ENCODE peak calls at places on chromosome 11, in nine cellular contexts. W is suprapubic skin, T is Panc1, Z is transverse colon, P is GM12891, R is HCT116, I is SK-N-SH, E is H1, V is stomach. M is an unnamed sample.

GRCh38 chr11:44047931-44048431 is at the start of gene ACCSL:
- DNase-seq in T (no peak), W (peak), V (no peak), I (no peak), P (no peak), Z (no peak), E (no peak), R (no peak), M (peak)

GRCh38 chr11:61555051-61555969 is 25.6 kb downstream of the SYT7 start:
- DNase-seq in R (no peak), V (no peak), Z (no peak), E (peak), T (no peak), I (peak), W (no peak), P (no peak), M (peak)

GRCh38 chr11:130585545-130585944 is 137.1 kb downstream of the ADAMTS15 start:
- DNase-seq in I (no peak), W (no peak), R (no peak), E (no peak), P (no peak), T (no peak), V (no peak), Z (no peak), M (no peak)

GRCh38 chr11:36015806-36016205 is 71.9 kb downstream of the LDLRAD3 start:
- DNase-seq in Z (no peak), P (no peak), I (no peak), T (no peak), V (no peak), R (no peak), E (no peak), W (no peak), M (no peak)

GRCh38 chr11:1392111-1392510 is 2.4 kb downstream of the BRSK2 start:
- DNase-seq in P (no peak), R (no peak), V (no peak), W (no peak), Z (no peak), I (peak), E (no peak), T (no peak), M (no peak)

GRCh38 chr11:6249822-6250555 is 9.6 kb upstream of the CCKBR start:
- DNase-seq in Z (peak), I (peak), W (no peak), R (peak), E (no peak), V (peak), T (peak), P (no peak), M (no peak)

GRCh38 chr11:57155838-57156583 is 25.7 kb upstream of the LRRC55 start:
- DNase-seq in R (no peak), Z (no peak), P (no peak), E (peak), W (no peak), T (no peak), I (peak), V (no peak), M (no peak)

GRCh38 chr11:124844664-124845079 is 20.6 kb upstream of the ROBO3 start:
- DNase-seq in W (no peak), T (no peak), I (peak), P (no peak), Z (no peak), V (no peak), E (no peak), R (no peak), M (no peak)

GRCh38 chr11:119403021-119403420 is 20.0 kb downstream of the THY1 start:
- DNase-seq in I (no peak), E (no peak), R (no peak), T (no peak), Z (no peak), V (no peak), P (no peak), W (no peak), M (no peak)

GRCh38 chr11:10651579-10652361 is 41.8 kb downstream of the IRAG1 start:
- DNase-seq in Z (no peak), R (peak), E (no peak), W (peak), P (no peak), T (no peak), I (no peak), V (no peak), M (no peak)

GRCh38 chr11:31414338-31414737 is 44.7 kb downstream of the DNAJC24 start:
- DNase-seq in I (no peak), T (no peak), V (no peak), E (no peak), P (no peak), R (no peak), W (no peak), Z (no peak), M (no peak)

GRCh38 chr11:125451400-125452124 is 44.5 kb downstream of the FEZ1 start:
- DNase-seq in P (no peak), R (no peak), I (peak), T (no peak), W (peak), V (peak), Z (peak), E (peak), M (no peak)

GRCh38 chr11:134043821-134044420 is 25.0 kb upstream of the JAM3 start:
- DNase-seq in P (no peak), I (no peak), V (no peak), E (no peak), Z (no peak), R (no peak), T (no peak), W (no peak), M (no peak)

GRCh38 chr11:47616726-47617416 is 22.7 kb upstream of the C1QTNF4 start:
- DNase-seq in V (no peak), E (no peak), P (no peak), I (no peak), Z (peak), T (peak), R (peak), W (peak), M (no peak)

GRCh38 chr11:111765320-111765983 is 737 bp downstream of the PPP2R1B start:
- DNase-seq in W (peak), V (no peak), T (no peak), P (peak), E (no peak), Z (no peak), R (no peak), I (no peak), M (no peak)

GRCh38 chr11:90204832-90205646 is 17.8 kb downstream of the CHORDC1 start:
- DNase-seq in T (peak), Z (no peak), W (no peak), I (peak), E (no peak), V (no peak), P (no peak), R (peak), M (no peak)

GRCh38 chr11:120590472-120590871 is 78.9 kb downstream of the GRIK4 start:
- DNase-seq in E (no peak), Z (no peak), R (no peak), V (no peak), T (no peak), P (no peak), I (no peak), W (no peak), M (no peak)

GRCh38 chr11:114180301-114181055 is 115.7 kb upstream of the NNMT start:
- DNase-seq in T (no peak), V (peak), R (no peak), W (no peak), I (peak), E (no peak), P (no peak), Z (peak), M (peak)

GRCh38 chr11:107860688-107861087 is 2.1 kb upstream of the SLC35F2 start:
- DNase-seq in R (no peak), E (no peak), Z (no peak), I (peak), T (no peak), W (no peak), P (no peak), V (no peak), M (no peak)

GRCh38 chr11:47007579-47007978 is 71.0 kb downstream of the CSTPP1 start:
- DNase-seq in T (no peak), V (no peak), P (no peak), E (no peak), R (no peak), I (peak), Z (no peak), W (no peak), M (no peak)

GRCh38 chr11:56817661-56818060 is 69.2 kb upstream of the OR9G4 start:
- DNase-seq in P (no peak), T (no peak), V (no peak), R (no peak), E (no peak), Z (peak), I (no peak), W (no peak), M (no peak)

GRCh38 chr11:122140535-122140934 is 24.5 kb upstream of the BLID start:
- DNase-seq in V (no peak), R (no peak), I (no peak), E (no peak), W (no peak), P (no peak), T (no peak), Z (no peak), M (no peak)

GRCh38 chr11:11512929-11513328 is 108.9 kb downstream of the GALNT18 start:
- DNase-seq in V (no peak), I (no peak), R (no peak), P (no peak), T (no peak), Z (no peak), E (no peak), W (no peak), M (no peak)

GRCh38 chr11:120931057-120931779 is 92.7 kb upstream of the TBCEL start:
- DNase-seq in I (no peak), T (no peak), P (no peak), Z (no peak), R (no peak), W (no peak), V (no peak), E (no peak), M (no peak)

GRCh38 chr11:103940542-103940941 is 95.9 kb upstream of the DDI1 start:
- DNase-seq in Z (no peak), P (no peak), W (no peak), V (no peak), R (no peak), T (no peak), I (no peak), E (no peak), M (no peak)

GRCh38 chr11:28621648-28622215 is 513.5 kb downstream of the METTL15 start:
- DNase-seq in W (no peak), T (no peak), P (no peak), E (no peak), Z (no peak), V (peak), R (no peak), I (no peak), M (no peak)

GRCh38 chr11:112481893-112482292 is 221.2 kb upstream of the PLET1 start:
- DNase-seq in V (no peak), T (no peak), W (no peak), R (no peak), I (peak), E (no peak), Z (no peak), P (no peak), M (no peak)

GRCh38 chr11:120305286-120305685 is 19.8 kb upstream of the TLCD5 start:
- DNase-seq in R (no peak), W (no peak), P (no peak), I (no peak), T (no peak), E (no peak), Z (peak), V (peak), M (no peak)

GRCh38 chr11:127506647-127507046 is 506.1 kb upstream of the KIRREL3 start:
- DNase-seq in V (no peak), T (no peak), I (no peak), Z (no peak), R (no peak), W (no peak), P (no peak), E (no peak), M (no peak)

GRCh38 chr11:48064306-48064705 is 83.9 kb downstream of the PTPRJ start:
- DNase-seq in Z (no peak), V (no peak), W (no peak), T (no peak), E (no peak), I (no peak), R (no peak), P (no peak), M (no peak)

DNA sequence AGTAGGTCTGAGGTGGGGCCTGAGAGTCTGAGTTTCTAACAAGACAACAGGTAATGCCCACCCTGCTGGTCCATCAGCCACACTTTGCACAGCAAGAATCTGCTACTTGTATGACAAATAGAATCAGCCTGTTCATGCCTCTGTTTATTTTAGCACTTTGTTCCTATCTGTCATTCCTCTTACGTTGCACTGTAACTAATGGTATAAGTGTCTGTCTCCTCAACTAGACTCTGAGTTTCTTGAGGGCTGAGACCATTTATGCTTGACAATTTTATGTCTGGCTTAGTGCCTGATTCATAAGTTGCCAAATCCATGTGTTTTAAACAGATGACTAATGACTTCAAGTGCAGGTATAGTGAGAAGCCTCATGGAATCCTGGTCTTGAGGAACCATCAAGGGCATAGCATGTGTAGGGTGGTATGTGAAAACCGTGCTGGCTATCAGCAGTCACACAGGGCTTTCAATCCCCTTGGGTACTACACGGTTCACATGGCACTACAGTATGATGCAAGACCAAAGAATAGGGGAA is 209.7 kb downstream of the C11orf91 start:
- DNase-seq in R (no peak), Z (no peak), T (no peak), P (no peak), V (no peak), W (no peak), I (no peak), E (no peak), M (no peak)
- TF ChIP-seq POLR2AphosphoS5 in R (no peak), Z (no peak), T (no peak), P (no peak), V (no peak), W (no peak), I (no peak), E (no peak), M (no peak)

GRCh38 chr11:86606270-86606848 is 66.1 kb downstream of the ME3 start:
- DNase-seq in R (no peak), Z (no peak), W (no peak), E (no peak), V (no peak), I (no peak), T (no peak), P (no peak), M (no peak)

GRCh38 chr11:86606849-86607481 is 65.5 kb downstream of the ME3 start:
- DNase-seq in E (no peak), P (no peak), R (no peak), Z (no peak), W (no peak), T (no peak), V (no peak), I (no peak), M (no peak)

GRCh38 chr11:86610559-86611341 is 61.7 kb downstream of the ME3 start:
- DNase-seq in T (no peak), V (no peak), P (no peak), W (no peak), Z (no peak), I (no peak), R (no peak), E (no peak), M (no peak)

DNA sequence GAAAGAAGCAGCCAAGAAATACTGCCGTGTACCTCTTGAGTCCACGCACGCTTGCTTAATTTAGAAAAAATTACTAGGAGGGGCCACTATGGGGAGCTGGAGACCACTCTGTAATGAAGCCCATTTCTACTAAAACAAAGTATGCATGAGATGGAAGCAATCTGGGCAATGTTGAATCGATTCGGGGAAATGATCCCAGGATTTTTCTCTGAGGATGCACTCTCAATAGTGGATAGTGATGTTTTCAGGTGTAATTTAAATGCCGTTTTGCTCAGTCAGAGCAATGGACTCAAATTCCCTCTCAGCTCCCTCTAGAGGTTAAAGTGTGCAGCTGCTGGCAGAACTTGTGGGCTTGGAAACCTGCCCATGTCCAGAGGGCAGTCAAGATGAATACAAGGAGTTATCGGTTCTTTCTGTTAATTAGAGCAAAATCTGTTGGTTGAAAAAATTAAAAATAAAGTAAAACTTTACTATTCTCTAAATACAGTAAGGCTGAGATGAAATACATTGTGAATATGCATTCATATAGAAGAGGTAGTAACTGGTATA is 64.1 kb downstream of the ME3 start:
- DNase-seq in Z (peak), P (peak), V (peak), W (no peak), T (no peak), E (peak), I (peak), R (peak), M (no peak)
- TF ChIP-seq POLR2AphosphoS5 in Z (no peak), P (no peak), V (peak), W (no peak), T (peak), E (no peak), I (no peak), R (no peak), M (no peak)

GRCh38 chr11:64226507-64227051 is 505 bp downstream of the NUDT22 start:
- DNase-seq in Z (peak), P (no peak), E (no peak), W (no peak), T (no peak), V (peak), I (peak), R (no peak), M (peak)
- TF ChIP-seq POLR2AphosphoS5 in Z (peak), P (peak), E (no peak), W (no peak), T (no peak), V (peak), I (no peak), R (no peak), M (no peak)

GRCh38 chr11:64544616-64545296 is 46.3 kb upstream of the SLC22A12 start:
- DNase-seq in E (no peak), W (no peak), P (no peak), T (no peak), V (no peak), Z (peak), I (no peak), R (no peak), M (no peak)

GRCh38 chr11:64540426-64540825 is 50.6 kb upstream of the SLC22A12 start:
- DNase-seq in R (no peak), E (no peak), P (no peak), Z (no peak), V (no peak), T (no peak), I (no peak), W (no peak), M (peak)

GRCh38 chr11:64541131-64541530 is 49.9 kb upstream of the SLC22A12 start:
- DNase-seq in P (no peak), I (no peak), V (no peak), E (no peak), Z (no peak), R (no peak), W (no peak), T (no peak), M (peak)

GRCh38 chr11:64543818-64544217 is 47.2 kb upstream of the SLC22A12 start:
- DNase-seq in T (no peak), P (no peak), R (no peak), Z (no peak), E (no peak), V (no peak), I (no peak), W (no peak), M (no peak)

GRCh38 chr11:64542172-64543125 is 48.6 kb upstream of the SLC22A12 start:
- DNase-seq in E (no peak), W (no peak), R (no peak), V (no peak), I (no peak), P (no peak), T (no peak), Z (no peak), M (no peak)
- TF ChIP-seq POLR2AphosphoS5 in E (no peak), W (no peak), R (no peak), V (no peak), I (no peak), P (no peak), T (no peak), Z (no peak), M (no peak)